ENCODE peak calls at places on chromosome 12, in seven cellular contexts. W is psoas muscle, Z is Peyer's patch, P is gastrocnemius medialis, T is left ventricle myocardium inferior, I is tibial artery, A is heart left ventricle. C is an unnamed sample. For H3K4me1, the result is how much of the 10 kb centered on the place peaks cover.

GRCh38 chr12:118373628-118374027 is 921 bp upstream of the TAOK3 start:
- DNase-seq in I (no peak), P (no peak), Z (no peak), T (no peak), A (no peak), W (no peak), C (no peak)

GRCh38 chr12:104576980-104577925 is 120.5 kb downstream of the CHST11 start:
- DNase-seq in I (no peak), Z (no peak), P (no peak), A (no peak), T (no peak), W (no peak), C (no peak)

GRCh38 chr12:98227162-98227561 is 288.2 kb upstream of the TMPO start:
- DNase-seq in Z (no peak), T (no peak), W (no peak), I (no peak), A (no peak), P (no peak), C (no peak)

GRCh38 chr12:116863275-116863767 is 17.9 kb downstream of the HRK start:
- DNase-seq in I (no peak), W (no peak), T (no peak), A (no peak), Z (no peak), P (no peak), C (no peak)

GRCh38 chr12:107775093-107775721 is 703 bp downstream of the ASCL4 start:
- DNase-seq in I (no peak), P (no peak), A (peak), W (no peak), T (no peak), Z (no peak), C (peak)

GRCh38 chr12:65164774-65165173 is 4.6 kb upstream of the LEMD3 start:
- DNase-seq in W (no peak), A (no peak), Z (no peak), I (no peak), T (no peak), P (no peak), C (no peak)

GRCh38 chr12:114193474-114193873 is 212.5 kb downstream of the TBX5 start:
- DNase-seq in I (no peak), P (no peak), W (no peak), Z (no peak), A (no peak), T (no peak), C (no peak)

GRCh38 chr12:10491766-10492165 is 13.9 kb upstream of the EIF2S3B start:
- DNase-seq in P (no peak), W (no peak), T (no peak), A (no peak), Z (no peak), I (no peak), C (no peak)

GRCh38 chr12:113932411-113933196 is 33.5 kb downstream of the RBM19 start:
- DNase-seq in Z (no peak), W (peak), P (no peak), I (no peak), T (no peak), A (no peak), C (no peak)

GRCh38 chr12:103772367-103773108 is 68.5 kb downstream of the NT5DC3 start:
- DNase-seq in A (no peak), P (no peak), I (no peak), T (no peak), W (no peak), Z (no peak), C (no peak)

GRCh38 chr12:24595652-24596235 is 353.2 kb downstream of the BCAT1 start:
- DNase-seq in P (no peak), T (no peak), W (no peak), Z (no peak), I (no peak), A (no peak), C (no peak)

GRCh38 chr12:26374934-26375333 is 179.6 kb downstream of the SSPN start:
- DNase-seq in W (no peak), T (no peak), P (no peak), I (no peak), A (no peak), Z (no peak), C (no peak)

GRCh38 chr12:127803545-127803944 is 463.4 kb upstream of the TMEM132C start:
- DNase-seq in A (no peak), T (no peak), Z (no peak), I (no peak), P (no peak), W (no peak), C (no peak)

GRCh38 chr12:26251600-26251999 is 56.2 kb downstream of the SSPN start:
- DNase-seq in I (peak), Z (no peak), W (no peak), T (peak), A (no peak), P (no peak), C (no peak)

GRCh38 chr12:130162771-130163460 is 652 bp downstream of the FZD10 start:
- DNase-seq in I (peak), P (no peak), Z (no peak), A (peak), T (no peak), W (no peak), C (no peak)

GRCh38 chr12:93482721-93483120 is 15.4 kb downstream of the MRPL42 start:
- DNase-seq in P (no peak), I (no peak), Z (no peak), W (no peak), T (no peak), A (no peak), C (no peak)

GRCh38 chr12:131857908-131858850 is 30.0 kb downstream of the MMP17 start:
- DNase-seq in A (peak), I (no peak), Z (peak), T (no peak), P (no peak), W (no peak), C (no peak)

GRCh38 chr12:14970467-14970866 is 2.4 kb upstream of the PDE6H start:
- DNase-seq in W (no peak), A (no peak), T (no peak), P (no peak), Z (no peak), I (no peak), C (no peak)

GRCh38 chr12:52010152-52010622 is 3.4 kb downstream of the TAMALIN start:
- DNase-seq in A (peak), T (peak), I (peak), Z (no peak), P (peak), W (peak), C (peak)

GRCh38 chr12:109760031-109760929 is 46.7 kb downstream of the FAM222A start:
- DNase-seq in A (peak), T (peak), Z (peak), I (peak), P (no peak), W (peak), C (peak)

GRCh38 chr12:67804168-67804567 is 155.6 kb downstream of the DYRK2 start:
- DNase-seq in W (no peak), T (no peak), Z (no peak), I (no peak), P (no peak), A (no peak), C (no peak)

GRCh38 chr12:4245446-4245845 is 28.1 kb upstream of the CCND2 start:
- DNase-seq in A (no peak), I (no peak), Z (no peak), P (no peak), W (no peak), T (no peak), C (no peak)

GRCh38 chr12:76259071-76259470 is 89.1 kb downstream of the BBS10 start:
- DNase-seq in A (no peak), Z (no peak), I (no peak), P (peak), T (no peak), W (no peak), C (no peak)

GRCh38 chr12:70657621-70658286 is 20.5 kb upstream of the PTPRB start:
- DNase-seq in T (no peak), I (no peak), W (no peak), Z (no peak), P (no peak), A (no peak), C (no peak)

GRCh38 chr12:80242341-80242740 is 143.0 kb downstream of the OTOGL start:
- DNase-seq in I (no peak), T (no peak), W (no peak), A (no peak), P (no peak), Z (no peak), C (no peak)

GRCh38 chr12:14283489-14284144 is 81.9 kb upstream of the ATF7IP start:
- DNase-seq in P (no peak), Z (no peak), T (no peak), I (no peak), W (no peak), A (no peak), C (no peak)

GRCh38 chr12:65055874-65056273 is 65.2 kb downstream of the WIF1 start:
- DNase-seq in Z (no peak), A (no peak), W (no peak), P (no peak), T (no peak), I (no peak), C (no peak)

GRCh38 chr12:131867891-131868675 is 26.3 kb upstream of the ULK1 start:
- DNase-seq in A (no peak), W (no peak), I (no peak), Z (no peak), T (no peak), P (no peak), C (no peak)

GRCh38 chr12:80316141-80316700 is 127.8 kb upstream of the PTPRQ start:
- DNase-seq in W (no peak), A (no peak), Z (no peak), T (no peak), P (no peak), I (no peak), C (no peak)

GRCh38 chr12:110582286-110583136 is 607 bp downstream of the PPTC7 start:
- DNase-seq in I (peak), P (peak), T (peak), A (peak), Z (peak), W (peak), C (peak)

GRCh38 chr12:93378373-93379310 is 917 bp downstream of the NUDT4 start:
- DNase-seq in W (peak), P (no peak), I (peak), T (peak), Z (peak), A (no peak), C (peak)

GRCh38 chr12:124568431-124569374 is 1.3 kb upstream of the NCOR2 start:
- DNase-seq in T (peak), P (peak), W (peak), A (peak), Z (peak), I (peak), C (no peak)

GRCh38 chr12:131929530-131930456 is 717 bp downstream of the PUS1 start:
- DNase-seq in P (no peak), W (peak), T (no peak), I (no peak), A (no peak), Z (peak), C (no peak)

GRCh38 chr12:55925870-55926737 is 1.6 kb downstream of the PYM1 start:
- DNase-seq in W (no peak), P (no peak), I (no peak), Z (no peak), T (no peak), A (no peak), C (no peak)

GRCh38 chr12:85424581-85425348 is 144.7 kb downstream of the ALX1 start:
- DNase-seq in P (no peak), A (no peak), T (no peak), I (no peak), Z (no peak), W (no peak), C (peak)

GRCh38 chr12:132362966-132363660 is 33.7 kb upstream of the GALNT9 start:
- DNase-seq in P (no peak), A (no peak), I (no peak), T (peak), Z (peak), W (no peak), C (no peak)

GRCh38 chr12:108357834-108358579 is 18.9 kb upstream of the CMKLR1 start:
- DNase-seq in W (no peak), I (peak), T (no peak), Z (no peak), A (no peak), P (no peak), C (no peak)

GRCh38 chr12:125461831-125462230 is 396.6 kb downstream of the AACS start:
- DNase-seq in Z (no peak), I (no peak), T (no peak), A (no peak), W (no peak), P (no peak), C (no peak)

GRCh38 chr12:27534060-27534764 is 10.2 kb downstream of the PPFIBP1 start:
- DNase-seq in Z (no peak), T (no peak), A (no peak), P (no peak), I (no peak), W (no peak), C (no peak)

GRCh38 chr12:108649668-108650067 is 16.0 kb upstream of the SELPLG start:
- DNase-seq in W (no peak), Z (no peak), A (no peak), T (no peak), P (no peak), I (no peak), C (no peak)

DNA sequence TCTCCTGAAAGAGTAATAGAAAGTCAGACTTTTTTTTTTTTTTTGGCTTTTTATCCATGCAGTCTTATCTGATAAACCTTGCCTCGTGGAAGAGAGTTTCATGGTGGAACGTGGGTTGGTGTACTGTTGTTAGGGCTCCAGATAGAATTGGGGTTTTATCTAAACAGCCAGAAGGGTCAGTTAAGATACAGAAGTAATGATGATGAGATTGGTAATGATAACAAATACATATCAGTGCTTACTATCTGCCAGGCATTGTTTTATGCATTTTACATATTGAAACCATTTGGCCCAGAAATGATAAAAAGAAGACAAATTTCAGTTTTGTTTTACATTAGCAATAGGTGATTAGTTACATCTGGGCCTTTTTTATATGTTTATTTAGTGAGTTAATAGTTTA is 372.8 kb upstream of the PRICKLE1 start:
- DNase-seq in W (no peak), T (no peak), P (no peak), Z (no peak), I (no peak), A (no peak), C (no peak)
- H3K4me1 ChIP-seq in W (under half), T (under half), P (under half), Z (under half), I (under half), A (under half), C (under half)

DNA sequence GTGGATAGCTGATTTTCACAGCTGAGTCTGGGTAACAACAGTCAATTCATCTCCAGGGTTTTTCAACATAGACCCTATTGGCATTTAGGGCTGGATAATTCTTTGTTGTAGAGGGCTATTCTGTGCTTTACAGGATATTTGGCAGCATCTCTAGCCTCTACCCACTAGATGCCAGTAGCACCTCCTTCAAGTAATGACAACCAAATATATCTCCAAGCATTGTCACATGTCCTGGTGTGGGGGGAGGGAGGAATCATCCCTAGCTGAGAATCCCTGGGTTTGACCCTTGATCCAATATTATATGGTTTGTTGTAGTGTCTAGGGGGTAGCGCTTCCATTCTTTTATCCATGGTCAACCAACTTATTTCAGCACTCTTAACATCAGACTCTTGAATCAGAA is 157.2 kb downstream of the ANO4 start:
- DNase-seq in W (no peak), T (no peak), I (no peak), A (no peak), Z (no peak), P (no peak), C (no peak)
- TF ChIP-seq CTCF in W (no peak), T (no peak), I (no peak), A (no peak), Z (peak), P (no peak), C (no peak)

GRCh38 chr12:106039646-106040404 is 98.9 kb downstream of the NUAK1 start:
- DNase-seq in P (no peak), I (no peak), A (no peak), T (no peak), W (no peak), Z (no peak), C (no peak)
- H3K4me1 ChIP-seq in P (under half), I (under half), A (under half), T (under half), W (under half), Z (under half), C (under half)

GRCh38 chr12:120584343-120585149 is 3.3 kb upstream of the POP5 start:
- DNase-seq in Z (peak), I (peak), P (no peak), A (peak), T (peak), W (peak), C (peak)
- TF ChIP-seq CTCF in Z (peak), I (peak), P (peak), A (peak), T (peak), W (peak), C (no peak)

GRCh38 chr12:122855071-122855829 is 20.0 kb downstream of the HIP1R start:
- DNase-seq in I (no peak), T (no peak), A (peak), W (peak), Z (no peak), P (no peak), C (peak)
- H3K4me1 ChIP-seq in I (under half), T (under half), A (under half), W (under half), Z (under half), P (under half), C (under half)

GRCh38 chr12:120849765-120850164 is 54.4 kb downstream of the SPPL3 start:
- DNase-seq in W (no peak), A (no peak), Z (no peak), T (no peak), I (no peak), P (peak), C (no peak)
- TF ChIP-seq CTCF in W (no peak), A (no peak), Z (no peak), T (no peak), I (peak), P (no peak), C (no peak)

DNA sequence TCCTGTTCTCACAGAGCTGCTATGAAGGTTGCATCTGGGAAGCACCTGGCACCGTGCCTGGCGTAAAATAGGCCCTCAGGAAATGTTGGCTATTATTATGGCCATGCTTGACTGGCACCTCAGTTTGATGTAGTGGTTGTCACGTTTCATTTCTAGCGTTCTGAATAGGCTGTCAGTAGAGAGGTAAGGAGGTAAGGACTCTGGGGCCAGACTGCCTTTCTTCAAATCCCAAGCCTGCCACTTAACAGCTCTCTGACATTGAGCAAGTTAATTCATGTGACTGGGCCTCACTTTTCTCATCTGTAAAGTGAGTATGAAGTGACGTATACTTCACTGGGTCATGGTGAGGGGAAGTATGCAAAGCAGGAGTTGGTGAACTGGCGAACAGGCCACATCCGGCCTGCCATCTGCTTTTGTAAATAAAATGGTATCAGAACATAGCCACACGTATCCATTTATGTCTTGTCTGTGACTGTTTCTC is 196.2 kb downstream of the CACNA1C start:
- DNase-seq in I (no peak), P (no peak), Z (no peak), T (peak), A (no peak), W (no peak), C (no peak)
- H3K4me1 ChIP-seq in I (under half), P (under half), Z (under half), T (half or more), A (under half), W (under half), C (under half)

GRCh38 chr12:121299662-121300061 is 3.2 kb upstream of the CAMKK2 start:
- DNase-seq in A (no peak), P (no peak), W (no peak), T (no peak), I (no peak), Z (no peak), C (no peak)

GRCh38 chr12:121295746-121296617 is 527 bp downstream of the CAMKK2 start:
- DNase-seq in Z (peak), W (peak), P (no peak), T (peak), I (no peak), A (peak), C (peak)

GRCh38 chr12:121294151-121294889 is 2.2 kb downstream of the CAMKK2 start:
- DNase-seq in I (no peak), W (no peak), Z (no peak), T (no peak), P (no peak), A (no peak), C (no peak)

GRCh38 chr12:121295123-121295745 is 1.3 kb downstream of the CAMKK2 start:
- DNase-seq in P (no peak), A (no peak), I (no peak), W (no peak), Z (no peak), T (no peak), C (no peak)

DNA sequence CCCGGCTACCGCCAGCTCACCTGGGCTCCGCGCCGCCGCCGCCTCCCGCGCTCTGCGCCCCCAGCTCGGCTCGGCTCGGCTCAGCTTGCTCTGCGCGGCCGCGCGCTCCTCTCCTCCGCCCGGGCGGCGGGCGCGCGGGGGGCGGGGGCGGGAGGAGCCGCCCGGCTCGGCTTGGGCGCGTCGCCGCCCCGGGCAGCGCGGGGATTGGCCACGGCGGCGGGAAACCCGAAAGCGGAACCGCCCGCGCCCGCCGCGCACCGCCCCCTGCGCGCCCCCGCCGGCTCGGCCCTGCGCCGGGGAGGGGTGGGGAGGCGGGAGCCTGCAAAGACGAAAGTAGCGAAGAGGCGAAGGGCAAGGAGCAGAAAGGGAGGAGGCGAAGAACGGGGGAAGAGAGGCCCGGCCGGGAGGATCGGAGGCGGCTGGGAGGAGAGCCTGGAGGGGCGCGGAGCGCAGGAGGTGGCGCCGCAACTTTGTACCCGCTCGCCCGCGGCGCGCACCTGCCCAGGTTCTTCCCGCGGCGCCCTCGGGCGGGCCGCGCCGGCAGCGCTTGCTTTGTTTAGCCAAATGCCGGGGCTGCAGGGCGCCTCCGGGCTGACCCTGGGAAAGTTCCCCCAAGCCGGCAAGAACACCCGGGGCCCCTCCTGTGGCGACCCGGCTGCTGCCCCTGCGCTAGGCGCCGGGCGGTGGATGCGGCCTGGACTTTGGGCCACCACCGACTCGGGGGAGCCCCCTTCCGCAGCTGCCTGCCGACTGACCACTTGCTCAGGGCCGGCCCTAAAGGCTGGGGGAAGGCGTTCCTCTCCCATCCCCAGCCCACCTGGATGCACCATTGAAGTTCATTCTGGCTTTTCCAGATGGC is at the start of gene CAMKK2:
- DNase-seq in W (peak), Z (peak), I (peak), T (peak), P (peak), A (peak), C (peak)
- TF ChIP-seq CTCF in W (peak), Z (peak), I (no peak), T (peak), P (no peak), A (peak), C (no peak)

GRCh38 chr12:53389702-53390101 is 9.7 kb downstream of the SP1 start:
- DNase-seq in A (no peak), I (no peak), P (no peak), Z (no peak), W (no peak), T (no peak), C (no peak)
- H3K4me1 ChIP-seq in A (under half), I (under half), P (half or more), Z (under half), W (half or more), T (half or more), C (under half)